ENCODE peak calls at places on chromosomes 13 and 19, in ten cellular contexts. One of them, this sample, is unnamed.

GRCh38 chr13:87680298-87680697 is 9.1 kb downstream of the SLITRK5 start:
- DNase-seq in neural progenitor cell: no peak
- DNase-seq in IMR-90: no peak
- DNase-seq in hepatocyte: peak; percentile 45
- DNase-seq in A549: peak; percentile 36
- DNase-seq in HCT116: no peak
- DNase-seq in neuronal stem cell: no peak
- DNase-seq in mesendoderm: peak; percentile 20
- DNase-seq in HepG2: no peak
- DNase-seq in mesenchymal stem cell: no peak
- DNase-seq in this sample: no peak

GRCh38 chr19:41225238-41226052 is 6.4 kb downstream of the AXL start:
- DNase-seq in neural progenitor cell: peak; percentile 65
- DNase-seq in IMR-90: peak; percentile 100
- DNase-seq in hepatocyte: peak; percentile 89
- DNase-seq in A549: peak; percentile 100
- DNase-seq in HCT116: peak; percentile 97
- DNase-seq in neuronal stem cell: no peak
- DNase-seq in mesendoderm: peak; percentile 90
- DNase-seq in HepG2: peak; percentile 91
- DNase-seq in mesenchymal stem cell: peak; percentile 100
- DNase-seq in this sample: peak; percentile 98

GRCh38 chr19:48958006-48958405 is 3.3 kb downstream of the BAX start:
- DNase-seq in neural progenitor cell: no peak
- DNase-seq in IMR-90: no peak
- DNase-seq in hepatocyte: no peak
- DNase-seq in A549: no peak
- DNase-seq in HCT116: no peak
- DNase-seq in neuronal stem cell: no peak
- DNase-seq in mesendoderm: no peak
- DNase-seq in HepG2: no peak
- DNase-seq in mesenchymal stem cell: no peak
- DNase-seq in this sample: no peak

GRCh38 chr19:887072-887471 is 5.9 kb downstream of the MED16 start:
- DNase-seq in neural progenitor cell: no peak
- DNase-seq in IMR-90: peak; percentile 67
- DNase-seq in hepatocyte: peak; percentile 59
- DNase-seq in A549: no peak
- DNase-seq in HCT116: no peak
- DNase-seq in neuronal stem cell: no peak
- DNase-seq in mesendoderm: peak; percentile 65
- DNase-seq in HepG2: peak; percentile 38
- DNase-seq in mesenchymal stem cell: peak; percentile 76
- DNase-seq in this sample: peak; percentile 95

GRCh38 chr19:3653081-3653795 is 26.6 kb upstream of the CACTIN start:
- DNase-seq in neural progenitor cell: no peak
- DNase-seq in IMR-90: no peak
- DNase-seq in hepatocyte: no peak
- DNase-seq in A549: no peak
- DNase-seq in HCT116: no peak
- DNase-seq in neuronal stem cell: no peak
- DNase-seq in mesendoderm: no peak
- DNase-seq in HepG2: no peak
- DNase-seq in mesenchymal stem cell: no peak
- DNase-seq in this sample: no peak

GRCh38 chr13:33577037-33577436 is 240.9 kb upstream of the RFC3 start:
- DNase-seq in neural progenitor cell: no peak
- DNase-seq in IMR-90: peak; percentile 2
- DNase-seq in hepatocyte: peak; percentile 4
- DNase-seq in A549: no peak
- DNase-seq in HCT116: no peak
- DNase-seq in neuronal stem cell: no peak
- DNase-seq in mesendoderm: no peak
- DNase-seq in HepG2: no peak
- DNase-seq in mesenchymal stem cell: no peak
- DNase-seq in this sample: no peak

GRCh38 chr19:18385675-18386542 is at the start of gene GDF15:
- DNase-seq in neural progenitor cell: peak; percentile 73
- DNase-seq in IMR-90: peak; percentile 87
- DNase-seq in hepatocyte: peak; percentile 92
- DNase-seq in A549: peak; percentile 94
- DNase-seq in HCT116: peak; percentile 90
- DNase-seq in neuronal stem cell: no peak
- DNase-seq in mesendoderm: peak; percentile 66
- DNase-seq in HepG2: peak; percentile 95
- DNase-seq in mesenchymal stem cell: peak; percentile 91
- DNase-seq in this sample: peak; percentile 94

GRCh38 chr13:77918391-77919261 is at the start of gene EDNRB:
- DNase-seq in neural progenitor cell: peak; percentile 58
- DNase-seq in IMR-90: peak; percentile 17
- DNase-seq in hepatocyte: peak; percentile 46
- DNase-seq in A549: no peak
- DNase-seq in HCT116: no peak
- DNase-seq in neuronal stem cell: peak; percentile 26
- DNase-seq in mesendoderm: peak; percentile 74
- DNase-seq in HepG2: no peak
- DNase-seq in mesenchymal stem cell: peak; percentile 69
- DNase-seq in this sample: peak; percentile 38

GRCh38 chr13:21240586-21240985 is 64.1 kb downstream of the MRPL57 start:
- DNase-seq in neural progenitor cell: no peak
- DNase-seq in IMR-90: peak; percentile 58
- DNase-seq in hepatocyte: no peak
- DNase-seq in A549: no peak
- DNase-seq in HCT116: no peak
- DNase-seq in neuronal stem cell: no peak
- DNase-seq in mesendoderm: peak; percentile 62
- DNase-seq in HepG2: no peak
- DNase-seq in mesenchymal stem cell: peak; percentile 63
- DNase-seq in this sample: no peak

GRCh38 chr13:62119739-62120700 is 704.4 kb upstream of the PCDH20 start:
- DNase-seq in neural progenitor cell: peak; percentile 15
- DNase-seq in IMR-90: peak; percentile 17
- DNase-seq in hepatocyte: peak; percentile 30
- DNase-seq in A549: no peak
- DNase-seq in HCT116: peak; percentile 10
- DNase-seq in neuronal stem cell: no peak
- DNase-seq in mesendoderm: peak; percentile 49
- DNase-seq in HepG2: no peak
- DNase-seq in mesenchymal stem cell: peak; percentile 28
- DNase-seq in this sample: peak; percentile 5

GRCh38 chr19:16070366-16070990 is 5.8 kb upstream of the TPM4 start:
- DNase-seq in neural progenitor cell: no peak
- DNase-seq in IMR-90: no peak
- DNase-seq in hepatocyte: no peak
- DNase-seq in A549: peak; percentile 84
- DNase-seq in HCT116: peak; percentile 86
- DNase-seq in neuronal stem cell: no peak
- DNase-seq in mesendoderm: no peak
- DNase-seq in HepG2: peak; percentile 84
- DNase-seq in mesenchymal stem cell: no peak
- DNase-seq in this sample: peak; percentile 81

GRCh38 chr19:1742989-1743696 is 10.2 kb upstream of the ONECUT3 start:
- DNase-seq in neural progenitor cell: no peak
- DNase-seq in IMR-90: no peak
- DNase-seq in hepatocyte: no peak
- DNase-seq in A549: no peak
- DNase-seq in HCT116: no peak
- DNase-seq in neuronal stem cell: no peak
- DNase-seq in mesendoderm: no peak
- DNase-seq in HepG2: no peak
- DNase-seq in mesenchymal stem cell: no peak
- DNase-seq in this sample: no peak

GRCh38 chr13:73072501-73072900 is 13.7 kb downstream of the KLF5 start:
- DNase-seq in neural progenitor cell: no peak
- DNase-seq in IMR-90: no peak
- DNase-seq in hepatocyte: no peak
- DNase-seq in A549: no peak
- DNase-seq in HCT116: no peak
- DNase-seq in neuronal stem cell: no peak
- DNase-seq in mesendoderm: no peak
- DNase-seq in HepG2: no peak
- DNase-seq in mesenchymal stem cell: no peak
- DNase-seq in this sample: no peak

GRCh38 chr13:73076013-73076412 is 17.2 kb downstream of the KLF5 start:
- DNase-seq in neural progenitor cell: no peak
- DNase-seq in IMR-90: peak; percentile 27
- DNase-seq in hepatocyte: no peak
- DNase-seq in A549: no peak
- DNase-seq in HCT116: no peak
- DNase-seq in neuronal stem cell: no peak
- DNase-seq in mesendoderm: no peak
- DNase-seq in HepG2: no peak
- DNase-seq in mesenchymal stem cell: no peak
- DNase-seq in this sample: no peak

GRCh38 chr13:73075546-73075945 is 16.7 kb downstream of the KLF5 start:
- DNase-seq in neural progenitor cell: peak; percentile 23
- DNase-seq in IMR-90: no peak
- DNase-seq in hepatocyte: peak; percentile 56
- DNase-seq in A549: no peak
- DNase-seq in HCT116: no peak
- DNase-seq in neuronal stem cell: no peak
- DNase-seq in mesendoderm: peak; percentile 89
- DNase-seq in HepG2: no peak
- DNase-seq in mesenchymal stem cell: no peak
- DNase-seq in this sample: peak; percentile 37

GRCh38 chr13:73073050-73073449 is 14.2 kb downstream of the KLF5 start:
- DNase-seq in neural progenitor cell: no peak
- DNase-seq in IMR-90: no peak
- DNase-seq in hepatocyte: no peak
- DNase-seq in A549: no peak
- DNase-seq in HCT116: no peak
- DNase-seq in neuronal stem cell: no peak
- DNase-seq in mesendoderm: no peak
- DNase-seq in HepG2: no peak
- DNase-seq in mesenchymal stem cell: no peak
- DNase-seq in this sample: peak; percentile 58

GRCh38 chr13:73074101-73074500 is 15.3 kb downstream of the KLF5 start:
- DNase-seq in neural progenitor cell: no peak
- DNase-seq in IMR-90: peak; percentile 16
- DNase-seq in hepatocyte: no peak
- DNase-seq in A549: no peak
- DNase-seq in HCT116: no peak
- DNase-seq in neuronal stem cell: no peak
- DNase-seq in mesendoderm: no peak
- DNase-seq in HepG2: no peak
- DNase-seq in mesenchymal stem cell: no peak
- DNase-seq in this sample: peak; percentile 22
- H3K4me2 ChIP-seq in neural progenitor cell: no peak overlapping the region
- H3K4me2 ChIP-seq in IMR-90: peak overlapping the region; percentile 83
- H3K4me2 ChIP-seq in hepatocyte: peak overlapping the region; percentile 66
- H3K4me2 ChIP-seq in A549: peak overlapping the region; percentile 79
- H3K4me2 ChIP-seq in HCT116: no peak overlapping the region
- H3K4me2 ChIP-seq in neuronal stem cell: no peak overlapping the region
- H3K4me2 ChIP-seq in mesendoderm: no peak overlapping the region
- H3K4me2 ChIP-seq in HepG2: no peak overlapping the region
- H3K4me2 ChIP-seq in mesenchymal stem cell: no peak overlapping the region
- H3K4me2 ChIP-seq in this sample: peak overlapping the region; percentile 68

DNA sequence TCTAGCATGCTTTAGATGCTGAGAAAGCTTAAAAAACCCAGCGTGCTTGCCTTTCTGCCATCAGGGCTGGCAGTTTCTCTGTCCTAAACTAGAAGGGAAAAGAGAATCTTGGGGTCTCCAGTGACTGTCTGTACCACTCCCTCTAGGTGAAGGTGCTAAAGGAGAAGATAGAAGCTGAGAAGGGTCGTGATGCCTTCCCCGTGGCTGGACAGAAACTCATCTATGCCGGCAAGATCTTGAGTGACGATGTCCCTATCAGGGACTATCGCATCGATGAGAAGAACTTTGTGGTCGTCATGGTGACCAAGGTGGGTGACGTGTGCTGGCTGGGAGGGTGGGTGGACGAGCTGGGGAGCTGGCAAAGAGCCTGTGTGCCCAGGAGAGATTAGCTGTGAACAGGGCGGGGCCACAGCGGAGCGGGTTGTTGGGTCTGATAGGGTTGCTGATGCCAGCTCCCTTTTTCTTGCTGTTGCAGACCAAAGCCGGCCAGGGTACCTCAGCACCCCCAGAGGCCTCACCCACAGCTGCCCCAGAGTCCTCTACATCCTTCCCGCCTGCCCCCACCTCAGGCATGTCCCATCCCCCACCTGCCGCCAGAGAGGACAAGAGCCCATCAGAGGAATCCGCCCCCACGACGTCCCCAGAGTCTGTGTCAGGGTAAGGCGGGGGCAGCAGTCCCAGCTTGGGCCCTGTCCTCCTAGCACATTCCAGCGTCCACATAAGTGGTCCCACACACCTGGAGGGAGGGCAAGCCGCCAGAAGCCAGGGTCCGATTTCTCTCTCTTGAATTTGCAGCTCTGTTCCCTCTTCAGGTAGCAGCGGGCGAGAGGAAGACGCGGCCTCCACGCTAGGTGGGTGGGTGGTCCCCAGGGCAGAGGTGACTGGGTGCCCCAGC is 2.3 kb downstream of the RAD23A start:
- DNase-seq in neural progenitor cell: no peak
- DNase-seq in IMR-90: no peak
- DNase-seq in hepatocyte: no peak
- DNase-seq in A549: no peak
- DNase-seq in HCT116: no peak
- DNase-seq in neuronal stem cell: no peak
- DNase-seq in mesendoderm: no peak
- DNase-seq in HepG2: no peak
- DNase-seq in mesenchymal stem cell: no peak
- DNase-seq in this sample: peak; percentile 75
- H3K4me2 ChIP-seq in neural progenitor cell: no peak overlapping the region
- H3K4me2 ChIP-seq in IMR-90: no peak overlapping the region
- H3K4me2 ChIP-seq in hepatocyte: peak overlapping the region; percentile 88
- H3K4me2 ChIP-seq in A549: peak overlapping the region; percentile 97
- H3K4me2 ChIP-seq in HCT116: peak overlapping the region; percentile 91
- H3K4me2 ChIP-seq in neuronal stem cell: no peak overlapping the region
- H3K4me2 ChIP-seq in mesendoderm: no peak overlapping the region
- H3K4me2 ChIP-seq in HepG2: peak overlapping the region; percentile 74
- H3K4me2 ChIP-seq in mesenchymal stem cell: no peak overlapping the region
- H3K4me2 ChIP-seq in this sample: no peak overlapping the region

GRCh38 chr19:55451522-55452380 is 8.7 kb upstream of the SHISA7 start:
- DNase-seq in neural progenitor cell: peak; percentile 72
- DNase-seq in IMR-90: no peak
- DNase-seq in hepatocyte: no peak
- DNase-seq in A549: no peak
- DNase-seq in HCT116: no peak
- DNase-seq in neuronal stem cell: no peak
- DNase-seq in mesendoderm: no peak
- DNase-seq in HepG2: no peak
- DNase-seq in mesenchymal stem cell: no peak
- DNase-seq in this sample: no peak
- H3K4me2 ChIP-seq in neural progenitor cell: peak overlapping the region; percentile 90
- H3K4me2 ChIP-seq in IMR-90: peak overlapping the region; percentile 67
- H3K4me2 ChIP-seq in hepatocyte: peak overlapping the region; percentile 89
- H3K4me2 ChIP-seq in A549: peak overlapping the region; percentile 98
- H3K4me2 ChIP-seq in HCT116: no peak overlapping the region
- H3K4me2 ChIP-seq in neuronal stem cell: peak overlapping the region; percentile 96
- H3K4me2 ChIP-seq in mesendoderm: no peak overlapping the region
- H3K4me2 ChIP-seq in HepG2: peak overlapping the region; percentile 36
- H3K4me2 ChIP-seq in mesenchymal stem cell: peak overlapping the region; percentile 48
- H3K4me2 ChIP-seq in this sample: no peak overlapping the region

GRCh38 chr19:5953034-5953589 is 24.8 kb downstream of the RANBP3 start:
- DNase-seq in neural progenitor cell: no peak
- DNase-seq in IMR-90: peak; percentile 58
- DNase-seq in hepatocyte: no peak
- DNase-seq in A549: no peak
- DNase-seq in HCT116: no peak
- DNase-seq in neuronal stem cell: no peak
- DNase-seq in mesendoderm: no peak
- DNase-seq in HepG2: no peak
- DNase-seq in mesenchymal stem cell: peak; percentile 45
- DNase-seq in this sample: peak; percentile 80
- H3K4me2 ChIP-seq in neural progenitor cell: peak overlapping the region; percentile 40
- H3K4me2 ChIP-seq in IMR-90: peak overlapping the region; percentile 34
- H3K4me2 ChIP-seq in hepatocyte: peak overlapping the region; percentile 71
- H3K4me2 ChIP-seq in A549: no peak overlapping the region
- H3K4me2 ChIP-seq in HCT116: no peak overlapping the region
- H3K4me2 ChIP-seq in neuronal stem cell: no peak overlapping the region
- H3K4me2 ChIP-seq in mesendoderm: peak overlapping the region; percentile 3
- H3K4me2 ChIP-seq in HepG2: peak overlapping the region; percentile 60
- H3K4me2 ChIP-seq in mesenchymal stem cell: no peak overlapping the region
- H3K4me2 ChIP-seq in this sample: peak overlapping the region; percentile 70